ENCODE peak calls at places on chromosomes 5 and 9, in nine cellular contexts. L, T, D, V, E, Z, O, C and I are unnamed samples.

GRCh38 chr5:124628721-124629596 is 117.5 kb downstream of the ZNF608 start:
- DNase-seq in L (no peak), T (no peak), D (peak), V (peak), E (no peak), Z (peak), O (no peak), C (no peak), I (peak)

GRCh38 chr5:58940446-58940845 is 357.6 kb downstream of the RAB3C start:
- DNase-seq in L (no peak), T (no peak), D (no peak), V (no peak), E (no peak), Z (peak), O (no peak), C (no peak), I (no peak)

GRCh38 chr9:97714435-97714834 is 17.3 kb upstream of the XPA start:
- DNase-seq in L (no peak), T (no peak), D (no peak), V (no peak), E (peak), Z (no peak), O (no peak), C (no peak), I (no peak)

GRCh38 chr5:165808358-165808757 is 2302.9 kb downstream of the MAT2B start:
- DNase-seq in L (no peak), T (no peak), D (no peak), V (no peak), E (no peak), Z (no peak), O (no peak), C (no peak), I (no peak)

GRCh38 chr5:151107738-151108520 is 27.1 kb upstream of the TNIP1 start:
- DNase-seq in L (no peak), T (no peak), D (peak), V (no peak), E (no peak), Z (no peak), O (no peak), C (no peak), I (no peak)

GRCh38 chr5:83608122-83608521 is 112.5 kb downstream of the HAPLN1 start:
- DNase-seq in L (no peak), T (peak), D (no peak), V (peak), E (peak), Z (peak), O (peak), C (no peak), I (peak)

GRCh38 chr9:128146591-128147120 is 2.6 kb upstream of the LCN2 start:
- DNase-seq in L (no peak), T (no peak), D (no peak), V (peak), E (no peak), Z (no peak), O (no peak), C (no peak), I (no peak)

GRCh38 chr5:141373673-141374317 is at the start of gene PCDHGA6:
- DNase-seq in L (no peak), T (no peak), D (no peak), V (no peak), E (no peak), Z (no peak), O (no peak), C (no peak), I (no peak)

GRCh38 chr5:51882647-51883046 is 499.4 kb downstream of the ISL1 start:
- DNase-seq in L (no peak), T (no peak), D (no peak), V (no peak), E (no peak), Z (no peak), O (no peak), C (no peak), I (no peak)

GRCh38 chr9:78278177-78278777 is 18.6 kb upstream of the PSAT1 start:
- DNase-seq in L (no peak), T (no peak), D (no peak), V (no peak), E (peak), Z (no peak), O (no peak), C (no peak), I (no peak)

GRCh38 chr9:116168231-116168630 is 14.6 kb downstream of the PAPPA start:
- DNase-seq in L (no peak), T (no peak), D (no peak), V (no peak), E (no peak), Z (no peak), O (no peak), C (no peak), I (no peak)

GRCh38 chr9:116377179-116377790 is 223.7 kb downstream of the PAPPA start:
- DNase-seq in L (no peak), T (no peak), D (no peak), V (no peak), E (no peak), Z (no peak), O (no peak), C (no peak), I (peak)

GRCh38 chr9:91253488-91253887 is 108.2 kb downstream of the AUH start:
- DNase-seq in L (no peak), T (no peak), D (no peak), V (no peak), E (no peak), Z (peak), O (no peak), C (no peak), I (peak)

GRCh38 chr5:37043693-37044092 is 167.1 kb downstream of the NIPBL start:
- DNase-seq in L (no peak), T (no peak), D (no peak), V (no peak), E (no peak), Z (peak), O (no peak), C (no peak), I (no peak)
- TF ChIP-seq CTCF in L (no peak), T (no peak), D (no peak), V (no peak), E (no peak), Z (no peak), O (peak), C (no peak), I (peak)

GRCh38 chr5:22926574-22926973 is 73.4 kb upstream of the CDH12 start:
- DNase-seq in L (no peak), T (no peak), D (no peak), V (no peak), E (no peak), Z (no peak), O (no peak), C (no peak), I (no peak)

DNA sequence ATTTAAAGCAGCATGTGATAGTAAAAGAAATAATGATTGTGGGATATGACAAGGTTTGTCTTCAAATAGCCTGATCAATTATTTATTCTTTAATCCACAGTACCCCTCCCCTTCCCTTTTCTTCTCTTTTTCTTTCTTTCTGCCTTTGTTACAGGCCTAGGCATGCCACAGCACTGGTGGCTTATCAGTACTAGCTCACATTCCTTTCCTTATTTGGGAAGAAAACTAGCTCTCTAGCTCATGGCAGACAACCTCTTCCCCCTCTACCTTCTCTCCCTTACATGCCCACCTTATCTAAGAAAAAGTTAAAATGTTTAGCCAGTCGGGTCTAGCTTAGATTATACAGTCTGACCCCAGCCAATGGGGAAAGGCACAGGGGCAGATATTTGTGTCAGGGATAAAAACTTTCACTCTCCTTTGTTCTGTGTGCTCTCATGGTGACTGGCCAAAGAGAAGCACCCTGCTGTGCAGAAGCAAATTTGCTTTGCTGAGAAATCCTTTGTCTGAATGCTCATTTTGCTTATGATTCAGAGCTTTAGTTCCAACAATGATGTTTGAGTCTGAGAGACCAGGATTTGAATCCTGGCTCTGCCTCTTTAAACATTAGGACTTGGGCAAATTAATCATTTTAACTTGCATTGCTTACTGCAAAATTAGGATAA is 75.8 kb upstream of the CDH12 start:
- DNase-seq in L (no peak), T (no peak), D (no peak), V (no peak), E (no peak), Z (no peak), O (no peak), C (no peak), I (no peak)
- H3K27ac ChIP-seq in L (no peak), T (no peak), D (no peak), V (no peak), E (no peak), Z (no peak), O (no peak), C (no peak), I (no peak)

GRCh38 chr9:21413089-21414023 is 4.4 kb downstream of the IFNA8 start:
- DNase-seq in L (no peak), T (no peak), D (no peak), V (no peak), E (no peak), Z (no peak), O (no peak), C (no peak), I (no peak)
- TF ChIP-seq CTCF in L (no peak), T (no peak), D (no peak), V (no peak), E (no peak), Z (no peak), O (no peak), C (no peak), I (no peak)

DNA sequence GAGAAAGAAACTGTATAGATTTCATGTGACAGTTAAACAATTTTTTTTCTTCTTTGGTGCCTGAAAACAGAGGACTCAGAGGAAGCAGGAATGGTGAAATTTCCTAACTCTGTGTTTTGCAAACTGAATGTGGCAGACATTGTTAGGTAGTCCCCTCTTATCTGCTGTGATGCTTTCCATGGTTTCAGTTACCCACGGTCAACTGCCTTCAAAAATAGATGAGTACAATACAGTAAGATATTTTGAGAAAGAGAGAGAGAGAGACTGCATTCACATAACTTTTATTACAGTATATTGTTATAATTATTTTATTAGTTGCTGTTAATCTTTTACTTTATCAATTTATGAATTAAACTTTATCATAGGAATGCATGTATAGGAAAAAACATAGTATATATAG is 627.2 kb downstream of the CCDC171 start:
- DNase-seq in L (no peak), T (no peak), D (no peak), V (no peak), E (no peak), Z (no peak), O (no peak), C (no peak), I (no peak)
- H3K27ac ChIP-seq in L (no peak), T (no peak), D (no peak), V (no peak), E (no peak), Z (no peak), O (no peak), C (no peak), I (no peak)

GRCh38 chr9:74379718-74380117 is 117.4 kb upstream of the RORB start:
- DNase-seq in L (no peak), T (no peak), D (no peak), V (peak), E (no peak), Z (peak), O (peak), C (no peak), I (peak)
- TF ChIP-seq CTCF in L (peak), T (no peak), D (no peak), V (no peak), E (no peak), Z (no peak), O (peak), C (peak), I (peak)

GRCh38 chr5:42462089-42462488 is 38.9 kb downstream of the GHR start:
- DNase-seq in L (no peak), T (no peak), D (no peak), V (no peak), E (no peak), Z (no peak), O (no peak), C (no peak), I (no peak)

GRCh38 chr5:42461507-42461906 is 38.3 kb downstream of the GHR start:
- DNase-seq in L (no peak), T (no peak), D (no peak), V (no peak), E (no peak), Z (no peak), O (no peak), C (no peak), I (no peak)

DNA sequence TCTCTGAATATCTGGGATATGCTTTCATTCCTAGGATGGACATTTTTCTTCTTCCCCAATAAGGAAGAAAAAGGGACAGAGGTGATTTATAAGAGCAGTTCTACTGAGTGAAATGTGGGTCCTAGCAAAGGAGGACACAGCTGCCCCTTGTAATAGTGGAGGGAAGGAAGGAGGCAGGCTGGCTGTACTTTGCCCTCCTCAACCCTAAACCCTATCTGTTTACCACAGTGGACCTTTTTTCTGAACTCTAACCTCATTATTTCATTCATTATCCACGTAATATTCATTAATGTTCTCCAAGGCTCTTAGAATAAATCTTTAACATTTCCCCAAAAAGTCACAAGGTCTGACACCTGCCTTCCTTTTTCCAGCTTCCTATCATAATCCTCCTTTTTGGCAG is 37.8 kb downstream of the GHR start:
- DNase-seq in L (no peak), T (no peak), D (no peak), V (no peak), E (no peak), Z (no peak), O (no peak), C (no peak), I (no peak)
- H3K27ac ChIP-seq in L (no peak), T (no peak), D (no peak), V (no peak), E (no peak), Z (no peak), O (no peak), C (no peak), I (no peak)

DNA sequence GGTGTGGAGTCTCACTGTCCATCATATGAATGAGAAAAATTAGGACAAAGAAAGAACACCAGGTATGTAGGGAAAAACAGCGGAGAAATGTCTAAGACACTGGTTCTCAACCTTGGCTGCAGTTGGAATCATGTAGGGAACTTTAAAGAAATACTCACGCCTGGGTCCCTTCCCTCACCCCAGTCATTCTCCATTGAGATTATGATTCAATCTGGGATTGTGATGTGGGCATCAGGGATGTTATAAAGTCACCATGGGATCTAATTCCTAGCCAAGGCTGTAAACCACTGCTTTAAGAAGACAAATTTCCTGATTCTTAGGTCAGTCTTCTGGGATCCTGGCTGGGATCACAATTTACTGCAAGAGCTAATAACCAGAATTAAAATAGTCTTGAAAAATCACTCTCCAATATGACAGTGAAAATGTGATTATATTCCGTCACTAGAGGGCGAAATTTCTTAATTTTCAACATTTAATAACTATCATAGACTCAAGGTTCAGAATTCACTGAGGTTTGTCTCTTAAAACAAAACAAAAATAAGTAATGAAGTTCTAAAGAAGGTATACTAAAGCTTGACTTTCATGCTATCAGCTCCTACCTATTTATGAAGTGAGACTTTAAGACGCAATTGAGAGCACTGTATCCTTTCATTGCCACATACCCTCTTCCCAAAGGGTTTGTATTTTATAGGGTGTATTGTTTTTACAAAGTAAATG is 60.5 kb downstream of the GLDC start:
- DNase-seq in L (no peak), T (no peak), D (no peak), V (no peak), E (no peak), Z (peak), O (peak), C (no peak), I (peak)
- TF ChIP-seq CTCF in L (peak), T (no peak), D (peak), V (peak), E (peak), Z (no peak), O (peak), C (peak), I (peak)

DNA sequence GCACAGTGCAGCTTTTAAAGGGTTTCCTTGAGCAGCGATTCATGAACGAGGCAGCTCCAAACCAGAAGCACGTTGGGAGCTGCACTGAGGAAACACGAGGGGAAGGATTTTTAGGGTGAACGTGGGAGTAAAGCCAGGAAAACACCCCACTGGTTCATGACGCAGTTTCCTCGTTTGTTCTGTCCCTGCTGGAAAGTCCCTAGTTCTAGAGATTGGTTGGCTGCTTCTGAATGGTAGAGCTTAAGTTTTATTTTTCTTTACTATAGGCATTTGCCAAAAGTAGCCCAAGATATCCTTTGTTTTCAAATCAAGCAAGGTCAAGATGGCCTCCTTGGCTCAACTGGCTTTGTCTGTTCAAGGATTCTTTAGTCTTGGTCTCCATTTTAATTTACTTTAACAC is 116.5 kb upstream of the CACNA1B start:
- DNase-seq in L (no peak), T (no peak), D (no peak), V (no peak), E (no peak), Z (no peak), O (no peak), C (no peak), I (no peak)
- H3K27ac ChIP-seq in L (peak), T (peak), D (no peak), V (peak), E (no peak), Z (no peak), O (no peak), C (no peak), I (no peak)

DNA sequence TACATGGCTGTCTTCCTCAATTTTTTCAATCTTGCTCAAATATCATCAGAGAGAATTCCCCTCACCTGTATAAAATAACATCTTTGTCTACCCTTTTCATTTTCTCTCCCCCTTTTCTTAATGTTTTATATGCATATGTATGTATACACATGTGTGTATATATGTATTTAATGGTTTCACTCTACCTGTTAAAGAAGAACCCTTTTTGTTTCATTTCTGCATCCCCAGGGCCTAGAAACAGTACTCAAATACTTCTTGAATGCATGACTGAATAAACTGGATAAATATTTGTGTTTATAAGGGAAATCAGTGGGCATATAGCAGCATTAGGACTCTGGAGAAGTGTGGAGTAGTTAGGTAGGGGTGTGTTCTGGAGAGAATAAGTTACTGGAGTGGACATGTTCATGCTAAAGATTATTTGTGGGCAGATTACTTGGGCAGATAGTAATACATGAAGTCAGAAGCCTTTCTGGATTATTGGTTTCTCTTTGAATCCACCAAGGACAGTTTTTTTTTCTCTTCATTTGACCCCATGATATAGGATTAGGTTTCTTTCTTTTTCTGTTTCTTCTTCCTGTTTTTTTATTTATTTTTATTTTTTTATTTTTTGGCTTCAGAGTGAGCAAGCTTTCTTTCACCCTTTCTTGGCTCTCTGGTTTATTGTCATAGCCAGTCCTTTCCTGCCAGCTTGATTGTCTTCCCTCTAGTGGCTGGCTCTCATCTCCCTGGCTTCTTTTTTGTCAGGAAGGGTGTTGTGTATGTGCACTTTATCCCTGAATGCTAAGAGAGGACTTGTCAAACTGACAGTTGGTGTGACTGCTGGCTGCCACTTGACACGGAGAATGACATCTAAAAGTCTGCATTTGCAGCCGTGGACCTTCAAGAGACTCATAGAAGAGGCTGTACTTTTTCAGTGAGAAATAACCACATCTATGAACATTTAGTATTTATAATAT is 89.3 kb downstream of the ZCCHC7 start:
- DNase-seq in L (no peak), T (no peak), D (no peak), V (no peak), E (no peak), Z (peak), O (no peak), C (no peak), I (no peak)
- TF ChIP-seq CTCF in L (no peak), T (no peak), D (peak), V (peak), E (no peak), Z (peak), O (peak), C (no peak), I (no peak)